ENCODE peak calls at places on chromosomes 7 and 10, in six cellular contexts. One of them, this sample, is unnamed.

GRCh38 chr7:64469673-64470072 is 93.2 kb downstream of the ZNF680 start:
- DNase-seq in WERI-Rb-1: no peak
- DNase-seq in Right ventricle myocardium inferior: no peak
- DNase-seq in kidney glomerular epithelial cell: no peak
- DNase-seq in lung: no peak
- DNase-seq in T-helper 1 cell: no peak
- DNase-seq in this sample: no peak

GRCh38 chr7:31111109-31111451 is 59.0 kb downstream of the ADCYAP1R1 start:
- DNase-seq in WERI-Rb-1: no peak
- DNase-seq in lung: peak
- DNase-seq in kidney glomerular epithelial cell: no peak
- DNase-seq in T-helper 1 cell: no peak
- DNase-seq in Right ventricle myocardium inferior: no peak
- DNase-seq in this sample: no peak

GRCh38 chr10:79938728-79939380 is 10.1 kb downstream of the SFTPD start:
- DNase-seq in kidney glomerular epithelial cell: no peak
- DNase-seq in lung: peak
- DNase-seq in T-helper 1 cell: no peak
- DNase-seq in Right ventricle myocardium inferior: peak
- DNase-seq in WERI-Rb-1: no peak
- DNase-seq in this sample: no peak

GRCh38 chr10:93160829-93161228 is 87.1 kb downstream of the CYP26A1 start:
- DNase-seq in kidney glomerular epithelial cell: no peak
- DNase-seq in lung: peak
- DNase-seq in Right ventricle myocardium inferior: no peak
- DNase-seq in WERI-Rb-1: no peak
- DNase-seq in T-helper 1 cell: no peak
- DNase-seq in this sample: no peak

GRCh38 chr10:121559321-121559720 is 38.9 kb downstream of the FGFR2 start:
- DNase-seq in Right ventricle myocardium inferior: no peak
- DNase-seq in kidney glomerular epithelial cell: no peak
- DNase-seq in T-helper 1 cell: no peak
- DNase-seq in lung: no peak
- DNase-seq in WERI-Rb-1: peak
- DNase-seq in this sample: no peak

GRCh38 chr10:74799840-74800239 is 26.6 kb upstream of the KAT6B start:
- DNase-seq in T-helper 1 cell: no peak
- DNase-seq in Right ventricle myocardium inferior: no peak
- DNase-seq in lung: no peak
- DNase-seq in kidney glomerular epithelial cell: peak
- DNase-seq in WERI-Rb-1: no peak
- DNase-seq in this sample: no peak

GRCh38 chr10:90968448-90969086 is 47.7 kb upstream of the ANKRD1 start:
- DNase-seq in kidney glomerular epithelial cell: peak
- DNase-seq in T-helper 1 cell: no peak
- DNase-seq in Right ventricle myocardium inferior: no peak
- DNase-seq in WERI-Rb-1: no peak
- DNase-seq in lung: no peak
- DNase-seq in this sample: no peak

GRCh38 chr7:139871276-139871675 is 42.2 kb downstream of the TBXAS1 start:
- DNase-seq in T-helper 1 cell: no peak
- DNase-seq in WERI-Rb-1: no peak
- DNase-seq in lung: no peak
- DNase-seq in kidney glomerular epithelial cell: no peak
- DNase-seq in Right ventricle myocardium inferior: no peak
- DNase-seq in this sample: no peak

GRCh38 chr7:108375668-108376067 is 80.6 kb downstream of the NRCAM start:
- DNase-seq in Right ventricle myocardium inferior: no peak
- DNase-seq in kidney glomerular epithelial cell: no peak
- DNase-seq in WERI-Rb-1: no peak
- DNase-seq in T-helper 1 cell: no peak
- DNase-seq in lung: no peak
- DNase-seq in this sample: no peak

GRCh38 chr7:69395072-69395714 is 203.1 kb upstream of the AUTS2 start:
- DNase-seq in lung: peak
- DNase-seq in kidney glomerular epithelial cell: peak
- DNase-seq in Right ventricle myocardium inferior: no peak
- DNase-seq in WERI-Rb-1: no peak
- DNase-seq in T-helper 1 cell: no peak
- DNase-seq in this sample: no peak

GRCh38 chr7:144063710-144064109 is 5.9 kb upstream of the OR2A25 start:
- DNase-seq in T-helper 1 cell: no peak
- DNase-seq in kidney glomerular epithelial cell: no peak
- DNase-seq in WERI-Rb-1: no peak
- DNase-seq in Right ventricle myocardium inferior: no peak
- DNase-seq in lung: no peak
- DNase-seq in this sample: no peak

GRCh38 chr7:116327751-116328150 is 117.4 kb downstream of the TES start:
- DNase-seq in kidney glomerular epithelial cell: peak
- DNase-seq in T-helper 1 cell: no peak
- DNase-seq in lung: no peak
- DNase-seq in Right ventricle myocardium inferior: no peak
- DNase-seq in WERI-Rb-1: no peak
- DNase-seq in this sample: no peak

GRCh38 chr10:98388086-98388655 is 26.8 kb downstream of the PYROXD2 start:
- DNase-seq in Right ventricle myocardium inferior: no peak
- DNase-seq in lung: no peak
- DNase-seq in T-helper 1 cell: no peak
- DNase-seq in WERI-Rb-1: no peak
- DNase-seq in kidney glomerular epithelial cell: no peak
- DNase-seq in this sample: no peak

GRCh38 chr7:73992104-73992562 is 35.8 kb upstream of the ELN start:
- DNase-seq in Right ventricle myocardium inferior: no peak
- DNase-seq in kidney glomerular epithelial cell: no peak
- DNase-seq in WERI-Rb-1: no peak
- DNase-seq in lung: no peak
- DNase-seq in T-helper 1 cell: no peak
- DNase-seq in this sample: no peak

GRCh38 chr7:108368466-108368865 is 87.8 kb downstream of the NRCAM start:
- DNase-seq in lung: no peak
- DNase-seq in T-helper 1 cell: no peak
- DNase-seq in kidney glomerular epithelial cell: no peak
- DNase-seq in Right ventricle myocardium inferior: no peak
- DNase-seq in WERI-Rb-1: no peak
- DNase-seq in this sample: no peak

GRCh38 chr10:78177431-78178185 is 143.9 kb downstream of the RPS24 start:
- DNase-seq in kidney glomerular epithelial cell: no peak
- DNase-seq in lung: no peak
- DNase-seq in Right ventricle myocardium inferior: no peak
- DNase-seq in T-helper 1 cell: no peak
- DNase-seq in WERI-Rb-1: no peak
- DNase-seq in this sample: no peak